ENCODE peak calls at places on chromosome 22, in four cellular contexts. Q is AG10803, D is GM13976, V is Calu3. K is an unnamed sample.

GRCh38 chr22:39365406-39365782 is 15.6 kb downstream of the SYNGR1 start:
- DNase-seq in D (no peak), Q (no peak), V (no peak), K (no peak)

GRCh38 chr22:19795617-19796008 is 35.0 kb downstream of the TBX1 start:
- DNase-seq in D (no peak), V (no peak), Q (peak; percentile 60), K (no peak)

GRCh38 chr22:29481265-29482000 is 1.4 kb downstream of the NEFH start:
- DNase-seq in D (no peak), Q (peak; percentile 6), V (no peak), K (no peak)

GRCh38 chr22:25111579-25112517 is 87.8 kb upstream of the CRYBB3 start:
- DNase-seq in V (peak; percentile 24), Q (no peak), D (peak; percentile 39), K (peak; percentile 19)

GRCh38 chr22:45638834-45639746 is 32.5 kb upstream of the ATXN10 start:
- DNase-seq in D (no peak), Q (peak; percentile 54), V (peak; percentile 94), K (no peak)

GRCh38 chr22:42169055-42169469 is 38.5 kb upstream of the CYP2D6 start:
- DNase-seq in Q (peak; percentile 71), D (peak; percentile 89), V (peak; percentile 85), K (peak; percentile 90)

GRCh38 chr22:38631724-38632123 is 24.5 kb downstream of the FAM227A start:
- DNase-seq in V (no peak), D (no peak), Q (no peak), K (no peak)

GRCh38 chr22:38867124-38867455 is 4.9 kb downstream of the CBX6 start:
- DNase-seq in Q (no peak), D (no peak), V (no peak), K (no peak)

GRCh38 chr22:45934659-45935341 is 42.2 kb downstream of the WNT7B start:
- DNase-seq in Q (peak; percentile 72), V (peak; percentile 85), D (no peak), K (no peak)

GRCh38 chr22:45552580-45553332 is 50.1 kb downstream of the FBLN1 start:
- DNase-seq in D (no peak), Q (peak; percentile 98), V (no peak), K (no peak)

GRCh38 chr22:33853200-33854097 is 66.8 kb downstream of the LARGE1 start:
- DNase-seq in Q (peak; percentile 77), V (peak; percentile 64), D (peak; percentile 81), K (peak; percentile 69)

GRCh38 chr22:35219012-35219411 is 38.3 kb upstream of the HMGXB4 start:
- DNase-seq in V (no peak), D (no peak), Q (peak; percentile 68), K (no peak)

GRCh38 chr22:41181349-41182241 is 23.5 kb upstream of the L3MBTL2 start:
- DNase-seq in D (no peak), Q (peak; percentile 90), V (peak; percentile 25), K (no peak)

GRCh38 chr22:27850000-27850465 is 48.5 kb upstream of the MN1 start:
- DNase-seq in Q (peak; percentile 38), V (no peak), D (no peak), K (no peak)

GRCh38 chr22:19412478-19412877 is 19.1 kb downstream of the HIRA start:
- DNase-seq in Q (no peak), V (no peak), D (no peak), K (no peak)

GRCh38 chr22:17633217-17633997 is 4.9 kb upstream of the ATP6V1E1 start:
- DNase-seq in V (peak; percentile 62), D (no peak), Q (peak; percentile 87), K (no peak)

GRCh38 chr22:27720860-27721259 is 80.7 kb downstream of the MN1 start:
- DNase-seq in D (no peak), Q (peak; percentile 34), V (no peak), K (no peak)

GRCh38 chr22:32204856-32205722 is at the start of gene RFPL2:
- DNase-seq in Q (peak; percentile 1), V (peak; percentile 81), D (peak; percentile 61), K (no peak)

GRCh38 chr22:29269731-29270474 is 1.8 kb downstream of the EWSR1 start:
- DNase-seq in D (no peak), Q (no peak), V (no peak), K (no peak)

GRCh38 chr22:37415210-37415609 is 12.1 kb downstream of the ELFN2 start:
- DNase-seq in D (no peak), Q (no peak), V (no peak), K (no peak)

GRCh38 chr22:24066260-24066659 is 55.2 kb downstream of the CABIN1 start:
- DNase-seq in D (no peak), Q (no peak), V (no peak), K (no peak)

GRCh38 chr22:19331975-19332374 is 40.5 kb upstream of the CLTCL1 start:
- DNase-seq in Q (no peak), D (peak; percentile 11), V (no peak), K (no peak)

GRCh38 chr22:35648066-35649025 is at the start of gene APOL6:
- DNase-seq in D (peak; percentile 67), Q (peak; percentile 75), V (peak; percentile 37), K (peak; percentile 51)

GRCh38 chr22:38327805-38328204 is 10.6 kb upstream of the CSNK1E start:
- DNase-seq in V (no peak), D (no peak), Q (peak; percentile 78), K (no peak)

GRCh38 chr22:36562261-36562835 is 33.4 kb upstream of the EIF3D start:
- DNase-seq in Q (peak; percentile 37), V (peak; percentile 46), D (no peak), K (no peak)

GRCh38 chr22:25069758-25070461 is 117.4 kb downstream of the KIAA1671 start:
- DNase-seq in D (no peak), V (no peak), Q (no peak), K (no peak)

GRCh38 chr22:39997939-39998726 is 3.4 kb downstream of the FAM83F start:
- DNase-seq in Q (no peak), V (peak; percentile 82), D (no peak), K (no peak)

GRCh38 chr22:25085930-25086901 is 113.4 kb upstream of the CRYBB3 start:
- DNase-seq in D (peak; percentile 68), Q (no peak), V (no peak), K (peak; percentile 73)

GRCh38 chr22:45230026-45230845 is 10.5 kb downstream of the KIAA0930 start:
- DNase-seq in Q (no peak), V (no peak), D (no peak), K (no peak)

GRCh38 chr22:36104988-36105387 is 55.6 kb downstream of the APOL3 start:
- DNase-seq in Q (no peak), V (no peak), D (no peak), K (no peak)

GRCh38 chr22:38704568-38705234 is 1.0 kb upstream of the GTPBP1 start:
- DNase-seq in D (no peak), V (no peak), Q (no peak), K (no peak)

GRCh38 chr22:20524004-20524481 is 16.6 kb downstream of the MED15 start:
- DNase-seq in Q (peak; percentile 44), V (no peak), D (peak; percentile 51), K (no peak)

DNA sequence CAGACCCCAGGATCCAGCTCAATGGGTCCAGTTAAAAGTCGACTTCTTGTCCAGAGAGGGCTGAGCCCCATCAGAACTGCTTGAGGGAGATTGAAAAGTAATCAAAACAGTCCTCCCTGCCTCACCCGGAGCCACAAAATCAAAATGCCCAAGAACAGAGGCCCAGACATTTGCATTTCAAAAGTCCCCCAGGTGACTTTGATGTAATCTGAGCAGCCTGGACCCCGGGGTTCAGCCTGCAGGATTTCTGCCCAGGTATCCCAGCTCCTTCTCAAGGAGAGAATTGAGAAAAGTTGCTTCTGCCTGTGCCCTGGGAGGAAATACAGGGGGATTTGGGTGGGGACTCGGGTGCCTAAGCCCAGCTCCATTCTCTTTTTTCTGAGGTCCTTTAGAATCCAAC is 1385.0 kb downstream of the TBC1D22A start:
- DNase-seq in Q (no peak), V (no peak), D (no peak), K (no peak)
- TF ChIP-seq CTCF in Q (no peak), V (no peak), D (no peak), K (no peak)

GRCh38 chr22:46996595-46997310 is 234.3 kb downstream of the TBC1D22A start:
- DNase-seq in Q (no peak), D (no peak), V (peak; percentile 12), K (no peak)
- TF ChIP-seq CTCF in Q (peak; percentile 32), D (peak; percentile 15), V (no peak), K (peak; percentile 27)

DNA sequence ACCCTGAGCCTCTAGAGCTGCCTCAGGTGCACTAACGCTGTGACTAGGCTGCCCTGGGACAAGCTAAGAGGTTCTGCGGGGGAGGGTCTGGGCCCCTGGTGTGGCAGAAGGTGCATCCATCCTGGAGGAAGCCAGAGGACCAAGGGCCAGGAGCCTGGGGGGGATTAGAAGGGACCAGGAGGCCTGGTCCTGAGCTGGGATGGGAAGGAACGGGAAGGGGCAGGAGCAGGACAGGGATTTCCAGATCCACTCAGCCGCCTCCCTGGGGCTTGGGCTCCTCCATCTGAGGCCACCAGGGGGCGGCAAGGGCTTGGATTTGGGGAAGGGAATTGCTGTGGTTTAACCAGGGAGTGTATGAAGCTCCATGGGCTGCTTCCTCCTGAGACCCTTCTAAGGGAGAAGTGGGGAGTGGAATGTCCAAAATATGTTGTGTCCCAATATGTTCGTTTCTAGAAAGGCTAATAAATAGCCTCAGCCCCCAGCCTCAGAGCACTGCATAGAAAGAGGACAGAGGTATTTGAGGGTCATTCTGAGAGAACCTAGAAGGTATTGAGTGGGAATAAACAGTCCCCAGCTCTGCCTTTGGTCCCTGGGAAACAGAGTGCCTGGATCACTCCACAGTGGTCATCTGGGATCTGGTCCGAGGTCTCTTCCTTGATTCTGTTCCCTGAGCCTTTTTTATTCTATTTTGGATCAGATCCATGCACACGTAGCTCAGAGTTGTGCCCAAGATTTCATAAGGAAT is 17.4 kb upstream of the PRAME start:
- DNase-seq in D (peak; percentile 61), V (peak; percentile 81), Q (peak; percentile 29), K (peak; percentile 61)
- TF ChIP-seq CTCF in D (peak; percentile 77), V (peak; percentile 74), Q (peak; percentile 70), K (peak; percentile 86)

GRCh38 chr22:50357756-50358155 is 14.6 kb downstream of the PPP6R2 start:
- DNase-seq in Q (no peak), D (no peak), V (no peak), K (no peak)

GRCh38 chr22:50361688-50362087 is 18.6 kb downstream of the PPP6R2 start:
- DNase-seq in Q (no peak), D (no peak), V (no peak), K (no peak)

GRCh38 chr22:50361222-50361621 is 18.1 kb downstream of the PPP6R2 start:
- DNase-seq in V (no peak), Q (no peak), D (no peak), K (no peak)

GRCh38 chr22:50360578-50360977 is 17.5 kb downstream of the PPP6R2 start:
- DNase-seq in D (no peak), V (no peak), Q (no peak), K (no peak)

DNA sequence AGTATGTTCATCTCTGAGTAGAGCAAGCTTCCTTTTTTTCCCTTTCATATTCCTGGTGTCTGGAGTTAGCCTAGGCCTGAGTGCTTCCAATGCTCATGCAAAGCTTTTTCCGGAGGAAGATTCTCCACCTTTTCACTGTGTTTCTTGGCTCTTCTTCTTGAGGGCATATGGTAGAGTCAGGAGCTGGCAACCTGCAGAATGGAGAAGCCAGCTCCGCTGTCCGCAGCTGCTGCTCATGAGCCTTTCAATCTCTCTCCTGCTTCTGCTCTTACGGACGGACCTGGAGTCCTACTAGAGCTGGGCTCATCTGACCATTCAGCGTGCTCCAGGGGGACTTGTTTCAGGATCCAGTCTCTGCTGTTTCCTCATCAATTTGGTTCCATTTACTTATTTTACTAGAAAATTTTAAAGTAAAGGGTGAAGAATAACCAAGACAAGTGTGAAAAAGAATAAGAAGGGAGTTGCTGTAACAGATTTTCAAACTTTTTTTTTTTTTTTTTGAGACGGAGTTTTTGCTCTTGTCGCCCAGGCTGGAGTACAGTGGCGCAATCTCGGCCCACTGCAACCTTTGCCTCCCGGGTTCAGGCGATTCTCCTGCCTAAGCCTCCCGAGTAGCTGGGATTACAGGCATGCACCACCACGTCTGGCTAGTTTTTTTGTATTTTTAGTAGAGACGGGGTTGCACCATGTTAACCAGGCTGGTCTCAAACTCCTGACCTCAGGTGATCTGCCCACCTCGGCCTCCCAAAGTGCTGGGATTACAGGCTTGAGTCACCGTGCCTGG is 20.5 kb downstream of the PPP6R2 start:
- DNase-seq in Q (no peak), D (no peak), V (no peak), K (no peak)
- TF ChIP-seq CTCF in Q (no peak), D (no peak), V (no peak), K (no peak)